ENCODE peak calls at places on chromosomes 4 and X, in five cellular contexts. D is thyroid gland, H is H1, A is tibial nerve, P is K562. E is an unnamed sample.

GRCh38 chr4:76623217-76624060 is 188.4 kb downstream of the SHROOM3 start:
- DNase-seq in P (no peak), H (no peak), A (no peak), D (no peak), E (no peak)

GRCh38 chr4:8855781-8856245 is 15.8 kb downstream of the HMX1 start:
- DNase-seq in P (no peak), A (no peak), H (peak; percentile 75), D (peak; percentile 53), E (no peak)

GRCh38 chr4:15504041-15504440 is 34.4 kb downstream of the CC2D2A start:
- DNase-seq in H (no peak), P (no peak), D (no peak), A (no peak), E (no peak)

GRCh38 chr4:110055014-110055768 is 142.5 kb downstream of the EGF start:
- DNase-seq in D (peak; percentile 71), P (no peak), H (no peak), A (no peak), E (no peak)

GRCh38 chrX:335758-336155 is 17.2 kb upstream of the GTPBP6 start:
- DNase-seq in D (no peak), H (no peak), P (no peak), A (no peak), E (no peak)

GRCh38 chr4:18075823-18076433 is 54.4 kb upstream of the LCORL start:
- DNase-seq in H (peak; percentile 54), P (peak; percentile 74), A (no peak), D (peak; percentile 3), E (peak; percentile 53)

GRCh38 chrX:25034889-25035288 is 19.1 kb upstream of the ARX start:
- DNase-seq in A (no peak), D (no peak), P (peak; percentile 29), H (no peak), E (no peak)

GRCh38 chrX:46254623-46255022 is 290.6 kb downstream of the ZNF674 start:
- DNase-seq in A (no peak), D (no peak), H (no peak), P (no peak), E (no peak)

GRCh38 chr4:11313157-11313943 is 115.3 kb downstream of the HS3ST1 start:
- DNase-seq in D (no peak), A (no peak), H (no peak), P (no peak), E (no peak)

GRCh38 chrX:149248073-149248625 is 257.0 kb downstream of the IDS start:
- DNase-seq in H (no peak), P (no peak), D (no peak), A (no peak), E (no peak)

GRCh38 chr4:7359302-7360063 is 75.2 kb downstream of the PSAPL1 start:
- DNase-seq in P (no peak), A (no peak), H (no peak), D (peak; percentile 80), E (no peak)

GRCh38 chr4:121277194-121278105 is 103.4 kb downstream of the QRFPR start:
- DNase-seq in P (peak; percentile 20), A (no peak), H (no peak), D (no peak), E (no peak)

GRCh38 chrX:331145-331771 is 12.7 kb upstream of the GTPBP6 start:
- DNase-seq in H (peak; percentile 72), D (peak; percentile 5), A (no peak), P (no peak), E (peak; percentile 69)

GRCh38 chr4:48767055-48767454 is 13.0 kb downstream of the FRYL start:
- DNase-seq in H (no peak), P (peak; percentile 26), D (no peak), A (no peak), E (no peak)

GRCh38 chr4:1285790-1286553 is 3.7 kb upstream of the MAEA start:
- DNase-seq in D (no peak), A (no peak), H (no peak), P (peak; percentile 59), E (no peak)

GRCh38 chr4:6769138-6769983 is 13.2 kb upstream of the KIAA0232 start:
- DNase-seq in A (no peak), D (no peak), H (no peak), P (no peak), E (peak; percentile 21)

GRCh38 chr4:142846729-142847606 is 867 bp upstream of the INPP4B start:
- DNase-seq in P (peak; percentile 6), D (peak; percentile 70), H (peak; percentile 70), A (no peak), E (no peak)

GRCh38 chr4:99628040-99628439 is 29.6 kb downstream of the C4orf54 start:
- DNase-seq in D (no peak), A (no peak), P (no peak), H (no peak), E (no peak)

GRCh38 chr4:99629962-99630554 is 27.6 kb downstream of the C4orf54 start:
- DNase-seq in A (no peak), D (no peak), P (no peak), H (no peak), E (no peak)

GRCh38 chr4:99625369-99625768 is 32.3 kb downstream of the C4orf54 start:
- DNase-seq in D (no peak), H (no peak), P (no peak), A (no peak), E (no peak)

DNA sequence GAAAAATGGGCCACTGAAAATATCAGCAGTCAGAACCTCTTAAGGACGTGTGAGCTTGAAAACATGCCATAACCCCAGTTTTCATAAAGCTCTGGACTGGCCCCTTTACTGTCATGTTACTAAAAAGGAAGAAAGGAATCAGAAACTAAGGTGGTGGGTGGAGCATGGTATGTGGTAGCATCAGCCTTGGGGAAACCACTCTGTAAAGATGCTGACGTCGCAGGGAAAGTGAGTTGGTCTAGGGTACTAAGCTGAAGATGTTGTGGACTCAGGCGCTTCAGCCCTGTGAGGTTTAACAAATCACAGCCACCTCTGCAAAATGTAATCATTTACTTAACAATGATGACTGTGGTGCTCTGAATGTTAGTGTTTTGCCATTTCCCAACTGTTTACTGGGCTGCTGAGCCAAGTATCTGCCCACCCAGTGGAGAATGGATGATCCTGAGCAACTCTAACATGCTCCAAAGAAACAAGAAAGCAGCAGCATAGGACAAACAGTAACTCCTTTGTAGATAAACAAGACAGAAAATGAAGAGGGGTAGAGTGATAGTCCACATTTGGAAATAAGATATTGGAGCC is 33.4 kb downstream of the C4orf54 start:
- DNase-seq in D (no peak), P (no peak), H (no peak), A (no peak), E (no peak)
- H3K27ac ChIP-seq in D (no peak overlapping the region), P (no peak overlapping the region), H (no peak overlapping the region), A (no peak overlapping the region), E (no peak overlapping the region)

GRCh38 chrX:19791562-19791961 is 95.8 kb downstream of the SH3KBP1 start:
- DNase-seq in D (no peak), A (no peak), P (no peak), H (no peak), E (no peak)

GRCh38 chrX:19790829-19791228 is 96.6 kb downstream of the SH3KBP1 start:
- DNase-seq in D (no peak), P (no peak), A (no peak), H (no peak), E (no peak)

GRCh38 chrX:19787305-19787704 is 100.1 kb downstream of the SH3KBP1 start:
- DNase-seq in A (no peak), P (no peak), H (no peak), D (no peak), E (no peak)

GRCh38 chrX:19789376-19789775 is 98.0 kb downstream of the SH3KBP1 start:
- DNase-seq in H (no peak), D (no peak), P (no peak), A (no peak), E (no peak)

DNA sequence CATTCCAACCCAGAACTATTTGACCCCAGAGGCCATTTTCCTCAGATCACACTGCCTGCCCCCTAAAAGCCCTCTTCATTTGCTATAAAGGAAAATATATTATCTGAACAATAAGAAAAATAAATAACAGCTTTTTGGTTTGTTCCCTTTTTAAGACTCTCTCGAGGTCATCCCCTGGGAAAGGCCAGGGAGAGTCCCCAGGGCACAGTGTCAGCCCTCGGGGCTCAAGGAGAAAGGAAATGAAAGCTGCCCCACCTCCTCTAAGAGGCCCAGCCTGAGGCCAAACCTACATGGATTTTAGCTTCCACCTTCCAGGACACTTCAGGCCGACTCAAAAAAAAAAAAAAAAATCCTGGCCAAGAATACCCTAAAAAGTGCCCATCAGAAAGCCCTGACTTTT is 97.6 kb downstream of the SH3KBP1 start:
- DNase-seq in P (no peak), D (no peak), A (no peak), H (no peak), E (no peak)
- H3K4me1 ChIP-seq in P (no peaks in the 10 kb centered on the region), D (no peaks in the 10 kb centered on the region), A (no peaks in the 10 kb centered on the region), H (no peaks in the 10 kb centered on the region), E (no peaks in the 10 kb centered on the region)

DNA sequence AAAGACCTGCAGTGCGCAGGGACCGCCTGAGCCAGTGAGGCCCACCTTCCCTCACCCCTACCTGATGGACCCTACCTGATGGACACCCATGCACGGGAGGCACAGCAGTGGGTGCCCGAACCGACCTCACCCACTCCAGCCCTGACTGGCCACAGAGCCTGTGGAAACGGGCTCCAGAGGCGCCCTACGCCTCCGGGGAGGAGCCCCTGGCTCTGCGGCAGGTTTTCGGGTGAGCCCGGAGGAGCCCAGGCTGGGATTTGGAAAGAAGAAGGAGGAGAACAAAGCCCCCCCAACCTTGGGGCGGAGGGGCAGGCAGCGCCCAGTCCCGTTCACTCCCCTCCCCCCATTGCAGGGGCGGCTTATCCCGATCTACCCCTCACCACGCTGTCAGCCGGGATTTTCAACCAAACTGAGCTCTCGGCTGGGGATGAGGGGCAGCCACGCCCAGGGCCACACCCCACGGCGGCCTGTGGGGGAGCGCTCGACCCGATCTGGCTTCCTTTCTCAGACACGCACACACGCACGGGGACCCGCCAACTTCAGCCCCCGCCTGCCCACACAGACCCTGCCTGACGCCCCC is 675 bp downstream of the L1CAM start:
- DNase-seq in H (no peak), P (no peak), A (no peak), D (no peak), E (peak; percentile 50)
- H3K27ac ChIP-seq in H (no peak overlapping the region), P (no peak overlapping the region), A (no peak overlapping the region), D (no peak overlapping the region), E (no peak overlapping the region)

GRCh38 chr4:2478220-2478619 is 9.3 kb downstream of the RNF4 start:
- DNase-seq in P (no peak), A (no peak), D (no peak), H (no peak), E (no peak)

GRCh38 chr4:2482693-2483092 is 13.8 kb downstream of the RNF4 start:
- DNase-seq in P (no peak), D (peak; percentile 83), A (no peak), H (no peak), E (peak; percentile 49)

GRCh38 chr4:2483237-2483636 is 14.3 kb downstream of the RNF4 start:
- DNase-seq in D (no peak), P (no peak), H (no peak), A (no peak), E (no peak)

GRCh38 chr4:2482192-2482591 is 13.3 kb downstream of the RNF4 start:
- DNase-seq in P (no peak), D (no peak), A (no peak), H (no peak), E (no peak)

DNA sequence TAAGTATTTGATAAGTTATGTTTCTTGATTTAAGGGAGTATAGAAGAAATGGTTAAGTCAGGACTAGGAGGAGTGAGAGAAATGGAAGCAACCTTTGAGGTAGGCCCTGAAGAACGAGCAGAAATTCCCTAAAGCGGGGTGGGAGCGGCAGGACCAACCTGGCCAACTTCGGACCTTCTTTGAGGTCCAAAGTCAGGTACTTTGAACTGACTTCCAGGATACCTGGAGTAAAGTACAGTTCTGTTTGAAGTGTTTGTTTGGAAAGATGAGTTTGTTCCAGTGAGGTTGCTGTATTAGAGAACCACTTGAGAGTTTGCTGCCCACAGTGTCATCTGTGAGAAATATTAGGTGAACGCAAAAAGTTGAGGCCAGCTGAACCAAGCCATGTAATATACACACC is 11.7 kb downstream of the RNF4 start:
- DNase-seq in P (no peak), D (no peak), H (no peak), A (no peak), E (no peak)
- H3K4me1 ChIP-seq in P (peaks cover 12% of the 10 kb centered on the region), D (peaks cover 67% of the 10 kb centered on the region), H (peaks cover 12% of the 10 kb centered on the region), A (peaks cover 84% of the 10 kb centered on the region), E (peaks cover 69% of the 10 kb centered on the region)

E was measured in psoas muscle.